ENCODE peak calls at places on chromosomes 4 and X, in four cellular contexts. J is stimulated activated naive CD8-positive, alpha-beta T cell treated with anti-CD3 and anti-CD28 coated beads, Interleukin-15, Interleukin-2, amounts not matched to agents 100 U/mL and 50 U/mL, for 24 hours; T is head of caudate nucleus; F is body of pancreas. I is an unnamed sample.

GRCh38 chr4:76354517-76355473 is 48.3 kb downstream of the STBD1 start:
- DNase-seq in J (no peak), T (no peak), F (no peak), I (no peak)

GRCh38 chr4:90002406-90003040 is 107.9 kb downstream of the MMRN1 start:
- DNase-seq in T (no peak), F (no peak), J (no peak), I (no peak)

GRCh38 chr4:25552580-25553271 is 102.9 kb upstream of the SLC34A2 start:
- DNase-seq in F (peak), T (no peak), J (no peak), I (no peak)

GRCh38 chrX:153984351-153985178 is 12.0 kb downstream of the TMEM187 start:
- DNase-seq in T (no peak), J (peak), F (peak), I (no peak)

GRCh38 chr4:156362581-156362980 is 408.9 kb upstream of the CTSO start:
- DNase-seq in J (no peak), T (no peak), F (no peak), I (no peak)

GRCh38 chr4:138911903-138912713 is 103.5 kb upstream of the NOCT start:
- DNase-seq in T (no peak), F (peak), J (no peak), I (peak)

GRCh38 chrX:155819525-155819924 is 61.6 kb upstream of the VAMP7 start:
- DNase-seq in F (no peak), J (no peak), T (no peak), I (no peak)

GRCh38 chr4:72909461-72909860 is 160.1 kb downstream of the COX18 start:
- DNase-seq in J (no peak), F (peak), T (no peak), I (no peak)

GRCh38 chr4:128288689-128289106 is 1.1 kb upstream of the PGRMC2 start:
- DNase-seq in F (peak), J (no peak), T (no peak), I (peak)

GRCh38 chr4:18882468-18882867 is 860.9 kb upstream of the LCORL start:
- DNase-seq in F (no peak), J (no peak), T (no peak), I (no peak)

GRCh38 chr4:156228706-156229105 is 275.0 kb upstream of the CTSO start:
- DNase-seq in F (no peak), T (no peak), J (no peak), I (no peak)